ENCODE peak calls at places on chromosome 2, in nine cellular contexts. X is Panc1; F is GM23338; K is thyroid gland; B is tibial artery; T is A549; G is GM12865; U is brain microvascular endothelial cell; W is CD8-positive, alpha-beta T cell. E is an unnamed sample.

GRCh38 chr2:218187650-218188025 is 20.9 kb upstream of the CXCR1 start:
- DNase-seq in X (no peak), F (no peak), K (no peak), B (no peak), T (no peak), G (no peak), U (no peak), W (no peak), E (no peak)

GRCh38 chr2:230872968-230873669 is 8.4 kb downstream of the ITM2C start:
- DNase-seq in X (no peak), F (no peak), K (no peak), B (no peak), T (no peak), G (peak), U (no peak), W (no peak), E (no peak)

GRCh38 chr2:25697559-25698341 is 24.4 kb upstream of the DTNB start:
- DNase-seq in X (no peak), F (peak), K (no peak), B (no peak), T (no peak), G (no peak), U (no peak), W (no peak), E (no peak)

GRCh38 chr2:28332696-28333095 is 60.0 kb upstream of the FOSL2 start:
- DNase-seq in X (no peak), F (no peak), K (no peak), B (no peak), T (no peak), G (no peak), U (no peak), W (no peak), E (no peak)

GRCh38 chr2:71696381-71696780 is 243.0 kb downstream of the DYSF start:
- DNase-seq in X (no peak), F (no peak), K (no peak), B (no peak), T (no peak), G (no peak), U (no peak), W (no peak), E (peak)

GRCh38 chr2:240601061-240601830 is 14.7 kb downstream of the CAPN10 start:
- DNase-seq in X (no peak), F (no peak), K (no peak), B (no peak), T (no peak), G (no peak), U (no peak), W (no peak), E (no peak)

GRCh38 chr2:109066917-109067828 is 61.8 kb upstream of the SH3RF3 start:
- DNase-seq in X (no peak), F (no peak), K (no peak), B (no peak), T (no peak), G (no peak), U (no peak), W (no peak), E (no peak)

GRCh38 chr2:18959200-18959599 is 369.8 kb upstream of the NT5C1B start:
- DNase-seq in X (no peak), F (no peak), K (no peak), B (no peak), T (no peak), G (no peak), U (no peak), W (no peak), E (no peak)

GRCh38 chr2:695111-695510 is 17.9 kb upstream of the TMEM18 start:
- DNase-seq in X (no peak), F (no peak), K (peak), B (no peak), T (no peak), G (no peak), U (no peak), W (no peak), E (no peak)

GRCh38 chr2:46829240-46829970 is 86.2 kb downstream of the MCFD2 start:
- DNase-seq in X (no peak), F (no peak), K (no peak), B (peak), T (no peak), G (no peak), U (no peak), W (no peak), E (no peak)

GRCh38 chr2:128422571-128422970 is 103.9 kb upstream of the HS6ST1 start:
- DNase-seq in X (no peak), F (no peak), K (no peak), B (no peak), T (peak), G (no peak), U (peak), W (no peak), E (peak)

GRCh38 chr2:42754021-42754775 is 9.7 kb downstream of the OXER1 start:
- DNase-seq in X (no peak), F (no peak), K (peak), B (no peak), T (no peak), G (peak), U (peak), W (no peak), E (peak)

GRCh38 chr2:96753661-96754282 is 6.9 kb upstream of the CNNM4 start:
- DNase-seq in X (no peak), F (no peak), K (no peak), B (no peak), T (no peak), G (no peak), U (no peak), W (no peak), E (no peak)

DNA sequence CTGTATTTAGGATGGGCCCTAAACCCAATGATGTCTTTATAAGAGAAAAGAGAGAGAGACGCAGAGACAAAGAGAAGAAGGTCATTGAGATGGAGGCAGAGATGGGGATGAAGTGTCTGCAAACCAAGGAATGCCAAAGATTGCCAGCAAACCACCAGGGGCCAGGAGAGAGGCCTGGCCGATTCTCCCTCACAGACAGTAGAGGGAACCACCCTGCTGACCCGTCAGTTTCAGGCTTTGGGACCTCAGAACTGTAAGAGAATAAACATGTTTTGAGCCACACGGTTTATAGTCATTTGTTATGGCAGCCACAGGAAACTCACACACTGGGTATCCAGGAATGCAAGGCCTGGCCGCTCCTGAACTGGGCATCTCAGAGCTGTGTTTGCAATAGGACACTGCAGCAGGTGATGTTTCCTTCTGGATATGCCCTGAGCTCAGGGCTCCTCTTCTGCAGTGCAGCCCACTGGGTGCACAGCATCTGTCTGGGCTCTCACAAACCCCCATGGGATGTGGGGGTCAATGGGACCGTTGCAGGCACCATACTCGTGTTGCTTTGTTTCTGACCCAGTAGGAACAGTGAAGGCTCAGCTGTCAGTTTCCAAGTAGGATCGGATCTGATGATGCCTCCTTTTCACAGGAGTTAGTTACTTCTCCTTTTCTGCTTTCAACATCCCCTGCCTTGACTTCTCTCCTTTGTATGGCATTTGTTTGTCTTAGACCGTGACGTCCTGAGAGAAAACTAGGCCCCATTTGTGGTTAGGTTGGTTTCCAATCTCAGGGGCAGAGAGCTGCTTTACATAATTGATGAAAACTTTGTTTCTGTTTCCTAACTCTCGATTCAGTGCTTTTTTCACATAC is 20.8 kb downstream of the PTPN18 start:
- DNase-seq in X (no peak), F (peak), K (no peak), B (no peak), T (no peak), G (peak), U (no peak), W (no peak), E (no peak)
- TF ChIP-seq CTCF in X (no peak), F (peak), K (no peak), B (no peak), T (no peak), G (peak), U (peak), W (no peak), E (no peak)

GRCh38 chr2:171158790-171159325 is 1.8 kb downstream of the TLK1 start:
- DNase-seq in X (no peak), F (no peak), K (no peak), B (no peak), T (no peak), G (peak), U (no peak), W (no peak), E (no peak)

GRCh38 chr2:171160630-171161424 is at the start of gene TLK1:
- DNase-seq in X (no peak), F (peak), K (peak), B (peak), T (peak), G (peak), U (peak), W (peak), E (peak)

GRCh38 chr2:171160119-171160629 is 519 bp downstream of the TLK1 start:
- DNase-seq in X (no peak), F (peak), K (peak), B (peak), T (peak), G (peak), U (peak), W (peak), E (peak)

GRCh38 chr2:171159326-171160118 is 1.2 kb downstream of the TLK1 start:
- DNase-seq in X (peak), F (peak), K (peak), B (peak), T (peak), G (peak), U (peak), W (peak), E (peak)

DNA sequence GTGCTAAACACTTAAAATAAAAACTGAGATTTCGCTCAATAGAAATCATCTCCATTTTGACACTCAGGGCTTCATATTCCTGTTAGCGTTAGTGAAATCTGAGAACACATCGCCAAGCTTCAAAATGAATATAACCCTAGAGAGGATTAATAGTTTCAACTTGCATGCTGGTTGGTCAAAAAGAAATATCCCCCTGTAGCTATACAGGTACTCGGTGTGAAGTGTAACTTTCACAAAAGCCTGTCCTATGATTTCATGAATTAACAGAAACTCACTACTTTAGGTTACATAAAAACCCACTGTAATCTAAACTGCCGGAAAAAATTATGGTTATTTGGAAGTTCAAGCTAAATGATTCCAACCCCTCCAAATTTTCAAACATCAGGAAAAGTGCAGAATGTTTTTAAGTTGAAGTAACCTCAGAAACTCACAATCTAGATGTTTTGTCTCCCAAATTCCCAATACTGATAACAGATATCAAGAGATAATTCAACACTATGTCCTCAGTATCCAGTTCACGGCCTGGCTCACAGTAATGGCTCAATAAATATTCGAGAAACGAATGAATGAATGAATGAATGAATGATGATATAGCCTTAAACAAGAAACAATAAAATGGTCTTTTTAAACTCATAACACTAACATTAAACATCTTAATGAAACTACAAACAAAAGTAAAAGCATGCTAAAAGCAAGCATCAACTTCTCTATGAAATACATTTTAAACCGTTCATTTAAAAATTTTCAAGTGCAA is 2.5 kb downstream of the TLK1 start:
- DNase-seq in X (no peak), F (no peak), K (no peak), B (no peak), T (no peak), G (peak), U (no peak), W (no peak), E (no peak)
- H3K4me3 ChIP-seq in X (peak), F (peak), K (no peak), B (no peak), T (peak), G (peak), U (no peak), W (peak), E (peak)

DNA sequence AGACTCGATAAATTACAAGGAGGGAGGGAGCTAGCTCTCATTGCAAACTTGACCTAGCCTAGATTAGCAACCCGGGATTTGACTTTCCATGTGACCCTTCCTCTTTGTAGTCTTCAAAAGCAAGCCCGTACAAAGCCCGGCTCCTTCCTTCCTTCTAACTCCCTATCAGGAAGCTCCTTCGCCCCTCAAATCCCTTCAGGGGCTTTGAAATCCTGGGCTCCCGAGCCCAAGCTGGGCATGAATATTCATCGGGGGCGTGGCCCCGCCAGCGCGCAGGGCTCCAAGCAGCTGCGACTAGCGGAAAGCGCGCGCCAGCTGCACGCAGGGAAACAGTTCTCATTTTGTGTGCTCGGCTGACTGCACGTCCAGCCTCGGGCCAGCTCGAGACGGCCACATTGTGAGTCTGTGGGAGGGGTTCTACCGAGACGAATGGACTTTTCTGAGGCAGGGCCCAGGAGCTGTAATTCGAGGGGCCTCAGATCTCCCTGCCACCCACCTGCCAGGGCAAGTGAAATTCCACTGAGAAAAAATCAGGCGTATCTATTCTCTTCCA is 84.0 kb upstream of the PELI1 start:
- DNase-seq in X (no peak), F (peak), K (peak), B (peak), T (peak), G (peak), U (peak), W (peak), E (peak)
- TF ChIP-seq CTCF in X (no peak), F (no peak), K (no peak), B (no peak), T (no peak), G (no peak), U (peak), W (no peak), E (no peak)

DNA sequence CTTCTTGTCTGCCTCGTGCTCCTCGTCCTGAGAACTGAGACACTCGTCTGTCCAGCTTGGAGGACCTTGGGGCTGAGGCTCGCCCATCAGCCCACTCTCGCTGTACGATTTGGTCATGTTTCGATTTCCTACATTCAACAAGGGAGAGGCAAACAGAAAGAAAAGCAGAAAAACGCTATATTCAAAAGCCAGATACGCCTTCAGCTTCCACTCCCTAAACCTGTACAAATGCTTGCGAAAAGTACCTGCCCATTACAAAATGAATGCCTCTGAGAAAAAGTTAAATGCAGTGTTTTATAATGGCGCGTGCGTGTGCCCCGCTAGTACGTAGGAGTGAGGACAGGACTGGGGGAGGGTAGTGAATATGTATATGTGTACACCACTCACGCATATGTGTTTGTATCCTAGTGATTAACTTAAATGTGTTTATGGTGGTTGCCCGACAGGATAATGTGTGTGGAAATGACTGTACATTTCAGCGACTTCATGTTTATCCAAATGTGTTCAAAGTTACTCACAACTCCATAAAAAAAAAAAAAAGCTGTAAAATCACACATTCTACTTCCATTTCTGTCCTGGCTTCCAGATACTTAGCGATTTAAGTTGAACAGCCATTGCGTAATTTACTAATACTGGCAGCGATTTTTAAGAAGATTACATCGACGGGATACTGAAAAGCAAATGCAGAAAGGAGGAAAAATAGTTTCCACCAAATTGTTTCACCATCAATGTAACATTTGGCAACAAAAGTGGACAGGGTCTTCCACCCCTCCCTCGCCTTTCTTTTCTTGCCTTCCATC is 1.4 kb downstream of the NEUROD1 start:
- DNase-seq in X (no peak), F (no peak), K (no peak), B (no peak), T (no peak), G (no peak), U (no peak), W (no peak), E (no peak)
- H3K4me3 ChIP-seq in X (no peak), F (peak), K (no peak), B (no peak), T (no peak), G (no peak), U (no peak), W (no peak), E (no peak)

GRCh38 chr2:152717242-152718046 is at the start of gene PRPF40A:
- DNase-seq in X (peak), F (peak), K (peak), B (peak), T (peak), G (peak), U (peak), W (peak), E (peak)
- TF ChIP-seq CTCF in X (no peak), F (no peak), K (no peak), B (no peak), T (no peak), G (no peak), U (peak), W (no peak), E (no peak)

GRCh38 chr2:136022747-136023146 is 37.3 kb upstream of the DARS1 start:
- DNase-seq in X (no peak), F (no peak), K (no peak), B (no peak), T (no peak), G (no peak), U (no peak), W (no peak), E (no peak)
- H3K4me3 ChIP-seq in X (no peak), F (no peak), K (no peak), B (no peak), T (no peak), G (no peak), U (no peak), W (no peak), E (no peak)

GRCh38 chr2:164705412-164706167 is 84.3 kb upstream of the GRB14 start:
- DNase-seq in X (no peak), F (no peak), K (no peak), B (no peak), T (no peak), G (no peak), U (no peak), W (no peak), E (no peak)

GRCh38 chr2:164706522-164706921 is 85.2 kb upstream of the GRB14 start:
- DNase-seq in X (no peak), F (no peak), K (no peak), B (no peak), T (peak), G (no peak), U (peak), W (no peak), E (peak)

GRCh38 chr2:164700390-164700789 is 79.1 kb upstream of the GRB14 start:
- DNase-seq in X (no peak), F (no peak), K (no peak), B (no peak), T (no peak), G (no peak), U (no peak), W (no peak), E (peak)

GRCh38 chr2:164701565-164701964 is 80.3 kb upstream of the GRB14 start:
- DNase-seq in X (no peak), F (no peak), K (no peak), B (no peak), T (no peak), G (no peak), U (no peak), W (no peak), E (no peak)

GRCh38 chr2:164703915-164704706 is 82.8 kb upstream of the GRB14 start:
- DNase-seq in X (no peak), F (no peak), K (no peak), B (no peak), T (peak), G (no peak), U (no peak), W (no peak), E (no peak)
- TF ChIP-seq CTCF in X (no peak), F (no peak), K (no peak), B (no peak), T (peak), G (no peak), U (peak), W (no peak), E (no peak)